ENCODE peak calls at places on chromosomes 4 and X, in four cellular contexts. One of them, this sample, is unnamed.

GRCh38 chr4:173516621-173517612 is 13.1 kb downstream of the HAND2 start:
- DNase-seq in tibial nerve: no peak
- DNase-seq in pancreas: no peak
- DNase-seq in heart right ventricle: no peak
- DNase-seq in this sample: no peak

GRCh38 chr4:40720931-40721330 is 28.8 kb upstream of the NSUN7 start:
- DNase-seq in pancreas: no peak
- DNase-seq in tibial nerve: no peak
- DNase-seq in heart right ventricle: no peak
- DNase-seq in this sample: no peak

GRCh38 chr4:152534541-152535231 is 1.2 kb downstream of the FBXW7 start:
- DNase-seq in heart right ventricle: peak; percentile 38
- DNase-seq in pancreas: peak; percentile 35
- DNase-seq in tibial nerve: no peak
- DNase-seq in this sample: no peak

GRCh38 chr4:7073526-7074390 is 5.9 kb upstream of the GRPEL1 start:
- DNase-seq in pancreas: no peak
- DNase-seq in tibial nerve: no peak
- DNase-seq in heart right ventricle: no peak
- DNase-seq in this sample: no peak

GRCh38 chrX:41761702-41762101 is 37.7 kb downstream of the GPR82 start:
- DNase-seq in pancreas: no peak
- DNase-seq in tibial nerve: no peak
- DNase-seq in heart right ventricle: no peak
- DNase-seq in this sample: no peak

GRCh38 chrX:118128724-118129123 is 12.1 kb upstream of the KLHL13 start:
- DNase-seq in heart right ventricle: no peak
- DNase-seq in tibial nerve: no peak
- DNase-seq in pancreas: no peak
- DNase-seq in this sample: no peak

GRCh38 chr4:21848001-21848400 is 100.6 kb downstream of the KCNIP4 start:
- DNase-seq in pancreas: no peak
- DNase-seq in tibial nerve: no peak
- DNase-seq in heart right ventricle: no peak
- DNase-seq in this sample: no peak

GRCh38 chrX:118780915-118781314 is 42.7 kb upstream of the ZCCHC12 start:
- DNase-seq in heart right ventricle: no peak
- DNase-seq in tibial nerve: no peak
- DNase-seq in pancreas: no peak
- DNase-seq in this sample: no peak

GRCh38 chr4:20260821-20261220 is 9.1 kb downstream of the SLIT2 start:
- DNase-seq in pancreas: no peak
- DNase-seq in heart right ventricle: no peak
- DNase-seq in tibial nerve: no peak
- DNase-seq in this sample: no peak

GRCh38 chr4:7758444-7758815 is 181.2 kb downstream of the AFAP1 start:
- DNase-seq in pancreas: peak; percentile 3
- DNase-seq in tibial nerve: no peak
- DNase-seq in heart right ventricle: no peak
- DNase-seq in this sample: no peak

GRCh38 chr4:179027569-179027968 is 1585.3 kb upstream of the AGA start:
- DNase-seq in heart right ventricle: no peak
- DNase-seq in tibial nerve: no peak
- DNase-seq in pancreas: no peak
- DNase-seq in this sample: no peak

GRCh38 chr4:96035727-96036126 is 195.8 kb downstream of the PDHA2 start:
- DNase-seq in heart right ventricle: no peak
- DNase-seq in pancreas: no peak
- DNase-seq in tibial nerve: no peak
- DNase-seq in this sample: no peak

GRCh38 chr4:94413085-94413685 is 38.6 kb upstream of the PDLIM5 start:
- DNase-seq in pancreas: no peak
- DNase-seq in heart right ventricle: no peak
- DNase-seq in tibial nerve: no peak
- DNase-seq in this sample: no peak

GRCh38 chr4:151173751-151174325 is 74.4 kb downstream of the RPS3A start:
- DNase-seq in tibial nerve: peak; percentile 60
- DNase-seq in heart right ventricle: peak; percentile 61
- DNase-seq in pancreas: no peak
- DNase-seq in this sample: peak; percentile 81

This sample was measured in uterus.